ENCODE peak calls at places on chromosome 14, in ten cellular contexts. C, Z, Y, F, W, A, L, T, X and I are unnamed samples.

GRCh38 chr14:44778562-44778961 is 183.2 kb downstream of the KLHL28 start:
- DNase-seq in C (peak), Z (no peak), Y (peak), F (no peak), W (no peak), A (no peak), L (peak), T (no peak), X (peak), I (no peak)

GRCh38 chr14:85293820-85294219 is 236.1 kb upstream of the FLRT2 start:
- DNase-seq in C (no peak), Z (no peak), Y (no peak), F (no peak), W (no peak), A (no peak), L (no peak), T (no peak), X (no peak), I (no peak)

GRCh38 chr14:102696332-102696731 is 80.9 kb upstream of the TRAF3 start:
- DNase-seq in C (no peak), Z (peak), Y (no peak), F (no peak), W (no peak), A (no peak), L (no peak), T (no peak), X (no peak), I (no peak)

GRCh38 chr14:50964683-50965390 is 20.6 kb upstream of the PYGL start:
- DNase-seq in C (peak), Z (peak), Y (peak), F (no peak), W (peak), A (no peak), L (peak), T (peak), X (peak), I (no peak)

GRCh38 chr14:55781046-55781445 is 201.0 kb downstream of the KTN1 start:
- DNase-seq in C (peak), Z (no peak), Y (peak), F (no peak), W (no peak), A (no peak), L (no peak), T (no peak), X (peak), I (no peak)

GRCh38 chr14:105839425-105840265 is 313.3 kb downstream of the TMEM121 start:
- DNase-seq in C (no peak), Z (no peak), Y (no peak), F (no peak), W (peak), A (no peak), L (no peak), T (no peak), X (no peak), I (no peak)

GRCh38 chr14:100438678-100439592 is 115.8 kb downstream of the SLC25A47 start:
- DNase-seq in C (peak), Z (peak), Y (peak), F (no peak), W (no peak), A (no peak), L (peak), T (peak), X (peak), I (no peak)

GRCh38 chr14:85587152-85587697 is 57.3 kb downstream of the FLRT2 start:
- DNase-seq in C (peak), Z (no peak), Y (peak), F (no peak), W (no peak), A (no peak), L (peak), T (no peak), X (peak), I (no peak)

GRCh38 chr14:89265229-89265628 is 151.8 kb downstream of the FOXN3 start:
- DNase-seq in C (no peak), Z (no peak), Y (no peak), F (no peak), W (no peak), A (no peak), L (no peak), T (no peak), X (no peak), I (no peak)

GRCh38 chr14:89267163-89267562 is 149.9 kb downstream of the FOXN3 start:
- DNase-seq in C (no peak), Z (peak), Y (no peak), F (no peak), W (no peak), A (no peak), L (no peak), T (no peak), X (no peak), I (no peak)

GRCh38 chr14:89262041-89262440 is 155.0 kb downstream of the FOXN3 start:
- DNase-seq in C (no peak), Z (no peak), Y (no peak), F (no peak), W (no peak), A (no peak), L (no peak), T (no peak), X (no peak), I (no peak)

GRCh38 chr14:89266754-89267153 is 150.3 kb downstream of the FOXN3 start:
- DNase-seq in C (no peak), Z (no peak), Y (no peak), F (no peak), W (no peak), A (no peak), L (peak), T (no peak), X (no peak), I (no peak)

GRCh38 chr14:89264196-89264800 is 152.7 kb downstream of the FOXN3 start:
- DNase-seq in C (no peak), Z (no peak), Y (no peak), F (no peak), W (no peak), A (peak), L (no peak), T (no peak), X (no peak), I (no peak)
- TF ChIP-seq CTCF in C (no peak), Z (no peak), Y (no peak), F (no peak), W (no peak), A (no peak), L (no peak), T (no peak), X (no peak), I (no peak)

GRCh38 chr14:35543006-35543405 is 9.0 kb downstream of the INSM2 start:
- DNase-seq in C (no peak), Z (no peak), Y (no peak), F (no peak), W (no peak), A (no peak), L (no peak), T (no peak), X (no peak), I (no peak)
- TF ChIP-seq CTCF in C (no peak), Z (no peak), Y (no peak), F (no peak), W (no peak), A (no peak), L (no peak), T (no peak), X (no peak), I (no peak)

GRCh38 chr14:96263347-96264199 is 7.6 kb downstream of the BDKRB1 start:
- DNase-seq in C (no peak), Z (peak), Y (peak), F (no peak), W (no peak), A (peak), L (peak), T (no peak), X (peak), I (no peak)

GRCh38 chr14:96264200-96264553 is 8.2 kb downstream of the BDKRB1 start:
- DNase-seq in C (no peak), Z (no peak), Y (no peak), F (no peak), W (no peak), A (no peak), L (no peak), T (no peak), X (no peak), I (no peak)

GRCh38 chr14:96261053-96261452 is 5.0 kb downstream of the BDKRB1 start:
- DNase-seq in C (no peak), Z (no peak), Y (no peak), F (no peak), W (no peak), A (no peak), L (peak), T (no peak), X (no peak), I (no peak)

GRCh38 chr14:96260341-96260821 is 4.4 kb downstream of the BDKRB1 start:
- DNase-seq in C (peak), Z (no peak), Y (peak), F (no peak), W (no peak), A (no peak), L (peak), T (no peak), X (peak), I (no peak)

GRCh38 chr14:96261772-96262485 is 5.9 kb downstream of the BDKRB1 start:
- DNase-seq in C (no peak), Z (no peak), Y (no peak), F (no peak), W (no peak), A (no peak), L (peak), T (no peak), X (no peak), I (no peak)
- TF ChIP-seq CTCF in C (peak), Z (no peak), Y (no peak), F (no peak), W (no peak), A (no peak), L (peak), T (no peak), X (no peak), I (no peak)

DNA sequence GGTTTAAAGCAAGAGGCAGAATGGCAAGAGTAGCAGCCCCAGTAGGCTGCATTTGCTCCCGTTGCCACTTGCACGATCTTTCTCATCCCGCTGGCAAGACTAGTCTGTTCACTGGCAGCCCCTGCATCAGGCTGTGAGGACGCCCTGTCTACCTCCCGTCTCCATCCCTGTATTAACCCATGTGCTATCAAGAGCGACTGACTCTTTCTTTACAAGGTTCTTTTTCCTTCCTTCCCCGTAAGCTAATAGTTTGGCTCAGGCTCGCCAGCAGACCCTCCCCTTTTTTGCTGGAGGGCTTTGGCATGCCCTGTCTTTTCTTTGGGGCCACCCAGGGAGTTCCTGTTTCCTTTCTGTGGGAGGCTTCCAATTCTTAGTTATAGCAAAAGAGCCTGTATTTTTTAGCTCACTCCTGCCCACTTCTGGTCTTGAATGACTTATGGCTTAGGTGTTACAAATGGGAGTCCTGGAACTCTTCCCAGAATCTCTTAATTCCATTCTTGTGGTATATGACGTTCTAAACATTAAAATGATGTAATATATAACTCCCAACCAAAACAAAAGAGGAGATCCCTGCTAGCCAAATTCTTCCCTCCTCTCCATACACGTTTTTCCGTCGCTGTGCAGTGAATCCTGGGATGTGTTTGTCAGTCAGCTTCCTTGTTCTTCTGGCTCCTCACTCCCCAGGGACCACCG is 149.0 kb downstream of the PRKCH start:
- DNase-seq in C (peak), Z (no peak), Y (peak), F (no peak), W (peak), A (no peak), L (peak), T (no peak), X (peak), I (no peak)
- TF ChIP-seq CTCF in C (peak), Z (no peak), Y (peak), F (no peak), W (no peak), A (no peak), L (peak), T (no peak), X (peak), I (no peak)

GRCh38 chr14:23302290-23303225 is at the start of gene PPP1R3E:
- DNase-seq in C (peak), Z (peak), Y (peak), F (peak), W (peak), A (peak), L (peak), T (peak), X (peak), I (peak)
- TF ChIP-seq CTCF in C (no peak), Z (no peak), Y (no peak), F (no peak), W (no peak), A (no peak), L (no peak), T (no peak), X (no peak), I (no peak)

GRCh38 chr14:95474486-95474885 is 42.0 kb downstream of the SYNE3 start:
- DNase-seq in C (no peak), Z (no peak), Y (no peak), F (no peak), W (no peak), A (no peak), L (no peak), T (no peak), X (no peak), I (no peak)
- TF ChIP-seq CTCF in C (no peak), Z (no peak), Y (no peak), F (no peak), W (no peak), A (no peak), L (no peak), T (no peak), X (no peak), I (no peak)

GRCh38 chr14:89417469-89418225 is 614 bp upstream of the FOXN3 start:
- DNase-seq in C (peak), Z (peak), Y (peak), F (peak), W (peak), A (peak), L (peak), T (peak), X (peak), I (peak)
- TF ChIP-seq CTCF in C (peak), Z (no peak), Y (peak), F (peak), W (peak), A (peak), L (peak), T (no peak), X (peak), I (peak)

GRCh38 chr14:38210587-38211257 is 3.0 kb downstream of the SSTR1 start:
- DNase-seq in C (peak), Z (peak), Y (peak), F (no peak), W (no peak), A (no peak), L (peak), T (no peak), X (peak), I (no peak)
- TF ChIP-seq CTCF in C (peak), Z (no peak), Y (peak), F (no peak), W (no peak), A (no peak), L (peak), T (no peak), X (peak), I (no peak)

GRCh38 chr14:63562414-63562813 is 19.2 kb upstream of the PPP2R5E start:
- DNase-seq in C (peak), Z (no peak), Y (peak), F (no peak), W (no peak), A (no peak), L (no peak), T (no peak), X (peak), I (no peak)
- TF ChIP-seq CTCF in C (no peak), Z (no peak), Y (no peak), F (no peak), W (no peak), A (no peak), L (no peak), T (no peak), X (no peak), I (no peak)